ENCODE peak calls at places on chromosomes 2 and 18, in seven cellular contexts. B, J, C, K, M, I and W are unnamed samples.

GRCh38 chr2:45808294-45808693 is 156.8 kb downstream of the PRKCE start:
- DNase-seq in B (no peak), J (no peak), C (no peak), K (no peak), M (no peak), I (no peak), W (no peak)

GRCh38 chr2:231393149-231394131 is 2.1 kb upstream of the B3GNT7 start:
- DNase-seq in B (no peak), J (no peak), C (no peak), K (peak; percentile 47), M (peak; percentile 81), I (no peak), W (peak; percentile 78)

GRCh38 chr2:33166287-33166881 is 219.6 kb downstream of the LTBP1 start:
- DNase-seq in B (peak; percentile 92), J (peak; percentile 70), C (no peak), K (no peak), M (no peak), I (no peak), W (no peak)

GRCh38 chr2:172094319-172095145 is 8.2 kb downstream of the DLX2 start:
- DNase-seq in B (no peak), J (no peak), C (no peak), K (peak; percentile 69), M (no peak), I (no peak), W (no peak)

GRCh38 chr2:71212336-71212735 is 14.6 kb downstream of the PAIP2B start:
- DNase-seq in B (no peak), J (peak; percentile 4), C (no peak), K (no peak), M (no peak), I (no peak), W (no peak)

GRCh38 chr2:159449504-159450124 is 163.1 kb upstream of the WDSUB1 start:
- DNase-seq in B (no peak), J (no peak), C (no peak), K (no peak), M (no peak), I (no peak), W (no peak)

GRCh38 chr2:63814114-63814513 is 27.6 kb upstream of the UGP2 start:
- DNase-seq in B (no peak), J (peak; percentile 46), C (no peak), K (no peak), M (no peak), I (no peak), W (no peak)

GRCh38 chr2:239477606-239478005 is 76.8 kb upstream of the HDAC4 start:
- DNase-seq in B (no peak), J (no peak), C (no peak), K (no peak), M (no peak), I (no peak), W (no peak)

GRCh38 chr2:65276604-65277003 is 49.0 kb downstream of the ACTR2 start:
- DNase-seq in B (no peak), J (peak; percentile 51), C (no peak), K (no peak), M (no peak), I (no peak), W (no peak)

GRCh38 chr2:110747522-110748488 is 15.4 kb downstream of the ACOXL start:
- DNase-seq in B (no peak), J (no peak), C (no peak), K (no peak), M (no peak), I (no peak), W (no peak)

GRCh38 chr2:216934151-216934550 is 74.3 kb upstream of the TNP1 start:
- DNase-seq in B (no peak), J (no peak), C (no peak), K (no peak), M (no peak), I (no peak), W (no peak)

GRCh38 chr2:20094955-20095354 is 43.5 kb upstream of the LAPTM4A start:
- DNase-seq in B (no peak), J (peak; percentile 53), C (no peak), K (no peak), M (no peak), I (no peak), W (no peak)

GRCh38 chr2:148578493-148578884 is 66.1 kb upstream of the EPC2 start:
- DNase-seq in B (no peak), J (no peak), C (no peak), K (no peak), M (no peak), I (no peak), W (no peak)

GRCh38 chr18:36284671-36285295 is 12.7 kb upstream of the FHOD3 start:
- DNase-seq in B (no peak), J (peak; percentile 74), C (peak; percentile 20), K (peak; percentile 55), M (peak; percentile 46), I (peak; percentile 36), W (no peak)

GRCh38 chr2:132584976-132585817 is 84.8 kb downstream of the LYPD1 start:
- DNase-seq in B (no peak), J (no peak), C (no peak), K (no peak), M (no peak), I (no peak), W (no peak)

GRCh38 chr2:230773039-230773773 is 60.6 kb downstream of the CAB39 start:
- DNase-seq in B (no peak), J (no peak), C (no peak), K (no peak), M (no peak), I (no peak), W (no peak)

GRCh38 chr18:33577688-33578370 is at the start of gene ASXL3:
- DNase-seq in B (no peak), J (no peak), C (no peak), K (peak; percentile 91), M (peak; percentile 40), I (no peak), W (no peak)

GRCh38 chr2:148317598-148317997 is 296.7 kb downstream of the MBD5 start:
- DNase-seq in B (no peak), J (no peak), C (no peak), K (no peak), M (no peak), I (no peak), W (no peak)

GRCh38 chr2:172461591-172462392 is 34.4 kb downstream of the ITGA6 start:
- DNase-seq in B (no peak), J (no peak), C (peak; percentile 38), K (peak; percentile 69), M (peak; percentile 85), I (no peak), W (peak; percentile 60)

GRCh38 chr2:238897122-238897880 is 49.4 kb downstream of the TWIST2 start:
- DNase-seq in B (no peak), J (no peak), C (no peak), K (no peak), M (no peak), I (no peak), W (no peak)

GRCh38 chr2:223688094-223688835 is 86.1 kb upstream of the SCG2 start:
- DNase-seq in B (no peak), J (no peak), C (no peak), K (no peak), M (no peak), I (no peak), W (no peak)

GRCh38 chr2:120390381-120391055 is 44.6 kb downstream of the INHBB start:
- DNase-seq in B (no peak), J (no peak), C (no peak), K (no peak), M (no peak), I (no peak), W (no peak)

GRCh38 chr2:166211079-166211478 is 83.3 kb upstream of the SCN1A start:
- DNase-seq in B (no peak), J (no peak), C (no peak), K (no peak), M (no peak), I (no peak), W (no peak)

GRCh38 chr18:77073336-77074093 is 59.1 kb downstream of the MBP start:
- DNase-seq in B (no peak), J (no peak), C (no peak), K (no peak), M (no peak), I (no peak), W (peak; percentile 39)

GRCh38 chr2:226934546-226935243 is 98.8 kb downstream of the RHBDD1 start:
- DNase-seq in B (no peak), J (peak; percentile 12), C (no peak), K (no peak), M (no peak), I (no peak), W (no peak)

GRCh38 chr2:25851740-25852503 is 26.4 kb downstream of the ASXL2 start:
- DNase-seq in B (peak; percentile 55), J (peak; percentile 87), C (peak; percentile 59), K (peak; percentile 63), M (no peak), I (no peak), W (no peak)

GRCh38 chr2:62137431-62137830 is 58.5 kb upstream of the B3GNT2 start:
- DNase-seq in B (no peak), J (peak; percentile 21), C (no peak), K (no peak), M (no peak), I (no peak), W (no peak)
- TF ChIP-seq CTCF in B (no peak), J (no peak), C (no peak), K (no peak), M (no peak), I (no peak), W (no peak)

DNA sequence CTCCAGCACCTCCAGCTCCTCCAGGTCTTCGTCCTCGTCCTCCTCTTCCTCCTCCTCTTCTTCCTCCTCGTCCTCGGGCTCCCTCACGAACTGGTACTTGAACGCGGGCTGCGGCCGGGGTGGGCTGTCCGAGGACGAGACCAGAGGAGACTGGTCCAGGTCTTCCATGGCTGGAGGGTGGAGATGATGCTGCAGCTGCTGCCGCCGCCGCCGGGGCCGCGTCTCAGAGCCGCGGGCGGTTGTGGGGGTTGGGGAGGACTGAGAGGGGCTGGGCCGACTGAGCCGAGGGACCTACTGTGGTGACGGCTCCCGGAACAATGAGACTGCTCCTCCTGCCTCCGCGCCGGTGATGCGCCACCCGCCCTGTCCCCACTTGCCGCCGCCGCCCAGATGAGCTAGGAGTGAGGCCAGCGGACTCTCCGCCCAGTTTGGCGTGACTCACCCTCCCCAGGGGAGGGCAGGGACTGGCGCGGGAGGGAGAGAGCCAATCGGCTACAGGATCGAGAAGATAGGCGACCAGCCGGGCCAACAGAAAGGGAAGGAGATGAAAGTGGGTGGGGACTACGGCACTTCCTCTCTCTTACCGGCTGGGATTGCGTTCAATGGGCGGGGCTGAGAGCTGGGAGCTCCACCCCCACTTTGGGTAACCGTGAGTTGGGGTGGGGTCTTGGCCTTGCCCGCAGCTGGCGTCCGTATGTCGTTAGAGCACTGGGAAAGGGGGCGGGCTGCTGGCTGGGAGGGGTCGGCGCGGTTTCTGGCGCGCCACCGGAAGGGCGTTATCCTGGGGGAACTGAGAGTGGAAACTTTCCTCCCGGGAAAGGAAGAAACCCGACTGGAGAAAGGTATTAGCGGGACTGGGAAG is at the start of gene RTN4:
- DNase-seq in B (peak; percentile 97), J (peak; percentile 99), C (peak; percentile 98), K (peak; percentile 96), M (peak; percentile 100), I (peak; percentile 89), W (peak; percentile 96)
- TF ChIP-seq CTCF in B (peak; percentile 21), J (no peak), C (no peak), K (peak; percentile 14), M (no peak), I (no peak), W (no peak)

GRCh38 chr2:6866239-6866745 is 585 bp upstream of the CMPK2 start:
- DNase-seq in B (no peak), J (peak; percentile 24), C (peak; percentile 57), K (peak; percentile 60), M (peak; percentile 48), I (no peak), W (no peak)
- TF ChIP-seq CTCF in B (peak; percentile 45), J (peak; percentile 38), C (peak; percentile 78), K (peak; percentile 59), M (peak; percentile 57), I (no peak), W (peak; percentile 14)

GRCh38 chr18:23779696-23780303 is 90.5 kb downstream of the LAMA3 start:
- DNase-seq in B (peak; percentile 62), J (peak; percentile 47), C (peak; percentile 11), K (no peak), M (no peak), I (no peak), W (no peak)
- TF ChIP-seq CTCF in B (no peak), J (peak; percentile 10), C (no peak), K (peak; percentile 18), M (peak; percentile 44), I (no peak), W (no peak)